ENCODE peak calls at places on chromosome 20, in seven cellular contexts. O is A549, M is stomach, R is body of pancreas, U is upper lobe of left lung, E is heart left ventricle, A is HCT116. J is an unnamed sample.

GRCh38 chr20:57157106-57157691 is 109.2 kb downstream of the BMP7 start:
- DNase-seq in O (no peak), M (no peak), R (no peak), U (peak), E (peak), A (no peak), J (no peak)

GRCh38 chr20:35206802-35207201 is 19.7 kb upstream of the MMP24 start:
- DNase-seq in O (no peak), M (no peak), R (no peak), U (no peak), E (no peak), A (no peak), J (no peak)

GRCh38 chr20:58169441-58169840 is 59.0 kb downstream of the ANKRD60 start:
- DNase-seq in O (no peak), M (no peak), R (no peak), U (no peak), E (no peak), A (no peak), J (no peak)

GRCh38 chr20:62451156-62451767 is 23.9 kb upstream of the RBBP8NL start:
- DNase-seq in O (no peak), M (no peak), R (no peak), U (peak), E (no peak), A (no peak), J (no peak)

GRCh38 chr20:44129996-44130718 is 56.8 kb downstream of the JPH2 start:
- DNase-seq in O (no peak), M (no peak), R (no peak), U (no peak), E (no peak), A (no peak), J (no peak)

GRCh38 chr20:2210646-2211556 is 84.9 kb upstream of the TGM3 start:
- DNase-seq in O (no peak), M (no peak), R (no peak), U (no peak), E (peak), A (no peak), J (no peak)

GRCh38 chr20:137668-138131 is 4.7 kb upstream of the DEFB126 start:
- DNase-seq in O (peak), M (no peak), R (no peak), U (no peak), E (no peak), A (peak), J (peak)

GRCh38 chr20:24164360-24164759 is 175.8 kb upstream of the GGTLC1 start:
- DNase-seq in O (peak), M (no peak), R (no peak), U (peak), E (no peak), A (no peak), J (no peak)

GRCh38 chr20:51749674-51750036 is 18.5 kb downstream of the ATP9A start:
- DNase-seq in O (no peak), M (no peak), R (no peak), U (no peak), E (no peak), A (no peak), J (no peak)

GRCh38 chr20:60361761-60362410 is 403.7 kb downstream of the CDH26 start:
- DNase-seq in O (no peak), M (no peak), R (no peak), U (no peak), E (no peak), A (no peak), J (no peak)

GRCh38 chr20:63532449-63532971 is 4.7 kb downstream of the PTK6 start:
- DNase-seq in O (no peak), M (no peak), R (no peak), U (peak), E (no peak), A (no peak), J (no peak)

GRCh38 chr20:63534831-63535651 is 2.1 kb downstream of the PTK6 start:
- DNase-seq in O (no peak), M (peak), R (no peak), U (peak), E (no peak), A (no peak), J (no peak)

GRCh38 chr20:63533388-63533787 is 3.8 kb downstream of the PTK6 start:
- DNase-seq in O (no peak), M (no peak), R (no peak), U (peak), E (no peak), A (no peak), J (no peak)

GRCh38 chr20:63534427-63534830 is 2.7 kb downstream of the PTK6 start:
- DNase-seq in O (no peak), M (no peak), R (no peak), U (no peak), E (no peak), A (no peak), J (no peak)

DNA sequence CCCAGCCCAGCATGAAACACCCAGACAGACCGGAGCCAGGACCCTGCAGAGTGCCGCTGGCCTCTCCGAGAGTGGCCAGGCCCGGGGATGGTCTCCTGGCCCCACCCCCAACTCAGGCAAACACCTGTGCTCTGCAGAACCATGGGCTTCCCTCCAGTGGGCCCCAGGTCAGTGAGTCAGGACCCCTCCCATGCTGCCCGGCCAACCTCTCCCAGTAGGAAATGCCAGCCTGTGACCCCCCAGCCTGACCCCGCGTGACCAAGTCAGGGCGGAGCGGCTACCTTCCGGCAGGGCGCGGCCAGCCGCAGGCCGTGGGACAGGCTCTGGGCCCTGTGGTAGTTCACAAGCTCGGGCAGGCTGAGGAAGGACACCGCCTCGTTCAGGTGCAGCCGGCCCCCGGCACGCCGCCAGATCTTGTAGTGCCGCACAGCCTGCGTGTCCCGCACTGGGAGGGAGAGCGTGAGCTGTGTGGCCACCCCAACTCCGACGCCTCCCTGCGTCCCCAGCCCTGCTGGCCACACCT is 3.2 kb downstream of the PTK6 start:
- DNase-seq in O (no peak), M (peak), R (peak), U (peak), E (no peak), A (no peak), J (no peak)
- TF ChIP-seq POLR2A in O (no peak), M (no peak), R (peak), U (no peak), E (no peak), A (no peak), J (no peak)

DNA sequence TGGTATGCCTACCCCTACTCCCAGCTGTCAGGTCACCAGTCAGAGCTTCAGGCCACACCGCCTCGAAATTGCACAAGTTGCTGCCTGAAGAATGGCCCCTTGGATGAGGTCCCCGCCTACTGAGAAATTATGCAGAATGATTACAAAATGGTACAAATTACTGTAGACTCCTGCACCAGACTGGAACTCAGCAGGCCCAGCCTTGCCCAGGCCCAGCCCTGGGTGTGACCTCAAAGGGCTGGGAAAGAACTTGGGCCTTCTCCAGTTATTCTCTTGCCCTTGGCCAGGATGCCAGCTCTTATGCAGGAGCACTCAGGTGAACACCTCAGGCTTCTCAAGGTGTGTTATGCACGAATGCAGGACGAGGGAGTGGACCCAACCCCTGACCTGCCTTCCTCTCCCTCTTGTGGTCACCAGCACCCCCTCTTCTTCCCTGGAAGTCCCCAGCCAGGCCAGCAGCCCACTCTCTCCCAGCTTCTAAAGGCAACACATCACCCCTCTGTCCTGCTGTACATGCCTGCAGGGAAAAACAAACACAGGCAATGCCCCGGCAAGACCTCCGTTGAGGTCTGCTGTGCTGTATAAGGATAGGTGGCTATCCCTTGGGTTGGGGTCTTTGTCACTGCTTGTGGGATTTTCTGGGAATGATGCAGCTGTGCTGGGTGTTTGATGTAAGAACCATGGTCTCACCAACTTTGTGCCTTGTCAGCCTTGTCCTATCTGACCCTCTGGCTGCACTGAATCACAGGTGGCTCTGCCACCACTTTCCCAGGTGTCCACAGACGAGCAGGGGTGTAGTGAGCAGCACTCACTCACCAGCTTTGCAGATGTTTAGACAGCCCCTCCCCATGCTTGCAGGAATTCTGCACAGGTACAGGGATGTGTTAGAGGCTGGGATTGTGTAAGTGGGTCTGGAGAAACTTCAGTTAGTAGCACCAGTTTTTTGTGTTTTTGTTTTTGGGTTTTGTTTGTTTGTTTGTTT is 88.5 kb upstream of the NAA20 start:
- DNase-seq in O (no peak), M (peak), R (peak), U (no peak), E (no peak), A (no peak), J (no peak)
- TF ChIP-seq POLR2A in O (no peak), M (no peak), R (no peak), U (no peak), E (no peak), A (no peak), J (no peak)

GRCh38 chr20:46334423-46334978 is 26.2 kb upstream of the CDH22 start:
- DNase-seq in O (no peak), M (no peak), R (no peak), U (no peak), E (no peak), A (no peak), J (no peak)

GRCh38 chr20:46330831-46331371 is 22.6 kb upstream of the CDH22 start:
- DNase-seq in O (no peak), M (no peak), R (no peak), U (no peak), E (no peak), A (no peak), J (no peak)

GRCh38 chr20:46332373-46333135 is 24.3 kb upstream of the CDH22 start:
- DNase-seq in O (no peak), M (no peak), R (no peak), U (no peak), E (no peak), A (no peak), J (no peak)

GRCh38 chr20:46331612-46332361 is 23.5 kb upstream of the CDH22 start:
- DNase-seq in O (no peak), M (peak), R (no peak), U (peak), E (no peak), A (no peak), J (no peak)

GRCh38 chr20:46333136-46333991 is 25.1 kb upstream of the CDH22 start:
- DNase-seq in O (no peak), M (no peak), R (no peak), U (peak), E (no peak), A (no peak), J (no peak)
- TF ChIP-seq POLR2A in O (no peak), M (no peak), R (no peak), U (no peak), E (no peak), A (no peak), J (no peak)

GRCh38 chr20:64254571-64255360 is 782 bp upstream of the PCMTD2 start:
- DNase-seq in O (no peak), M (no peak), R (no peak), U (peak), E (no peak), A (no peak), J (no peak)

GRCh38 chr20:64254156-64254555 is 1.4 kb upstream of the PCMTD2 start:
- DNase-seq in O (no peak), M (no peak), R (no peak), U (no peak), E (no peak), A (no peak), J (no peak)

GRCh38 chr20:64256282-64256947 is 867 bp downstream of the PCMTD2 start:
- DNase-seq in O (no peak), M (no peak), R (no peak), U (no peak), E (no peak), A (no peak), J (no peak)

GRCh38 chr20:64257107-64257757 is 1.7 kb downstream of the PCMTD2 start:
- DNase-seq in O (no peak), M (no peak), R (no peak), U (no peak), E (no peak), A (no peak), J (no peak)

DNA sequence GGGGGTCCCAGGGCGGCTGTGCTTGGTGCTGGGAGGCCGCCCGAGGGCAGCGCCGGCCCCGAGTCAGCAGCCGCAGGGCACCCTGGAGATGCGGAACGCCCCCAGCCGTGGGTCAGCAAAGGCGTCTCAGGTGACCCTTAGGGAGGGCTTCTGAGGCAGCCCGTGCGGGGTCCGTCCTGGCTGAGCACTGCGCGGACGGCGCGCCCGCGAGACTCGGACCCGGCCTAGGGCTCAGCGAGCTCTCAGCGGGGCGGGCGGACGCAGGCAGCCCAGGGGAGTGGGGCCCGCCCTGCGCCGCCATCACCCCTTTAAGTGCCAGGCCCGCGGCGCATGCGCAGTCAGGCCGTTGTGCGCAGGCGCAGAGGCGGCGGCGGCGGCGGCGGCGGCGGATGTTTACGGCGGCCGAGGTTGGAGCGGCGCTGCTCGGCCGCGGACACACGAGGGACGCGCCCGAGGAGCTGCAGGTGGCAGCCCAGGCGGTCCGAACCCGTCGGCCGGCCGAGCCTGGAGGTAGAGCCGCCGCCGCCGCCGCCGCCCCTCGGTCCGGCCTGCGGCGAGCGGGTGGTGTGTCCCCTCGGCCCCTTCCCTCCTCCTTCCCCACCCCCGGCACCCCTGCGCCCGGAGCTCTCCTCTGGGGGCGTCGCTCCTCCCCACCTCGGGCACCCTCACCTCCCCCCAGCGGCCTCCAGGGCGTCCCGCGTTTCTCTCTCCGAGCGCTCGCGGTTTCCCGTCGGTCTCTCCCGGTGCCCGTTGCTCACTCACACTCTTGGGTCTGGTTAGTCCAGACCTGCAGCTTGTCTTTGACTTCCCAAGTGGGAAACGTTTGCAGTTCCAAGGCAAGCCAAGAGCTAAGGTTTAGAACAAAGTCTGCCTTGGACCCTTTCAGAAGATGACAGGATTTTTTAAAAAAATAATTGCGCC is at the start of gene PCMTD2:
- DNase-seq in O (peak), M (peak), R (peak), U (peak), E (peak), A (peak), J (peak)
- TF ChIP-seq POLR2A in O (peak), M (no peak), R (peak), U (peak), E (peak), A (peak), J (peak)

DNA sequence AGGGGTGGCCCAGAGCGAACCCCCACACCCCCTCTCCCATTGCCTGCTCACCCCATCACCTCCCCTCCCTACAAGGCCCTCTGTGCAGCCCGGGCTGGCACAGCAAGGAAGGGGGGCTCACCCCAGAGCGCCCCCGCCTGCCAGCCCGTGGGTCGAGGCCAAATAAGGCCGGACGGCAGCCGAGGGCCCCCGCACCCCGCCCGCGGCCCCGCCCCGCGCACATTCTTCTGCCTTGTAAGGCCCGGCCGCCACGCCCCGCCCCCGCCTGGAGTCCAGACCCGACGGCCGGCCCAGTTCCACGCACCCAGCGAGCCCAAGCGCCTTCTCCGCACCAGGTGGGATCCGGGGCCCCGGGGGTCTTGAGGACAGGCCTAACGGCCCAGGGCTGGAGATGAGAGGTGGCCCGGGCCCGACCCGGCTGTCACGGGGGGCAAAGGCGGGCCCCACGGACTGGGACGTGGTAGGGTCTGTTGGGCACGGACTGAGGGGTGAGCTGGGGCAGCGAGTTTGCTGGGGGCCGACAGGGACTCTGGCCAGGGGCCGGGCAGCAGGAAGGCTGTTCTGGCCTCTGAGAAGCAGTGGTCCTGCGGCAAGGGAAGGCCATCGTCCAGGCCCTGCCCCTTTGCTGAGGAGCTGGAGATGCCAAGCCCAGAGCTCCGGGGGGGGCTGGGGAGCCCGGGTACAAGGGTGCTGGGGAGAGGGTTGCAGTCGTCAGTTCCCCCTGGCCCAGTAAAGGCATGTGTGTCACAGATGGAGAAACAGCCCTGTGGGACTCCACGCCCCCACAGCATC is at the start of gene MYL9:
- DNase-seq in O (no peak), M (peak), R (peak), U (peak), E (peak), A (no peak), J (peak)
- TF ChIP-seq POLR2A in O (no peak), M (no peak), R (no peak), U (no peak), E (peak), A (no peak), J (peak)

GRCh38 chr20:32189691-32190607 is 17.6 kb downstream of the PLAGL2 start:
- DNase-seq in O (no peak), M (peak), R (peak), U (peak), E (peak), A (no peak), J (no peak)
- TF ChIP-seq POLR2A in O (no peak), M (no peak), R (peak), U (no peak), E (no peak), A (no peak), J (no peak)